ENCODE peak calls at places on chromosomes 11 and 22, in eight cellular contexts. I is cardiac muscle cell, V is heart left ventricle, C is psoas muscle, S is HL-60, U is fibroblast of pulmonary artery, R is WTC11, E is GM20000. D is an unnamed sample.

GRCh38 chr11:6646631-6647281 is 8.9 kb downstream of the DCHS1 start:
- DNase-seq in I (no peak), V (peak; percentile 79), C (no peak), S (peak; percentile 75), U (peak; percentile 44), R (no peak), E (peak; percentile 81), D (peak; percentile 69)

GRCh38 chr11:34890812-34891211 is 25.4 kb downstream of the APIP start:
- DNase-seq in I (peak; percentile 52), V (no peak), C (no peak), S (no peak), U (peak; percentile 71), R (no peak), E (peak; percentile 19), D (peak; percentile 16)

GRCh38 chr11:25943031-25943430 is 388.9 kb upstream of the ANO3 start:
- DNase-seq in I (no peak), V (no peak), C (no peak), S (no peak), U (no peak), R (no peak), E (no peak), D (no peak)

GRCh38 chr11:94814238-94814976 is 46.3 kb downstream of the AMOTL1 start:
- DNase-seq in I (no peak), V (no peak), C (no peak), S (no peak), U (no peak), R (no peak), E (no peak), D (no peak)

GRCh38 chr22:24225951-24226350 is 18.9 kb downstream of the GGT5 start:
- DNase-seq in I (no peak), V (no peak), C (no peak), S (no peak), U (no peak), R (no peak), E (no peak), D (no peak)

GRCh38 chr11:18368236-18368635 is 26.1 kb upstream of the LDHA start:
- DNase-seq in I (no peak), V (no peak), C (no peak), S (no peak), U (peak; percentile 46), R (no peak), E (no peak), D (no peak)

GRCh38 chr11:13940611-13941256 is 21.8 kb upstream of the SPON1 start:
- DNase-seq in I (no peak), V (no peak), C (no peak), S (no peak), U (no peak), R (no peak), E (no peak), D (no peak)

GRCh38 chr11:69161117-69161407 is 5.3 kb downstream of the SMIM38 start:
- DNase-seq in I (no peak), V (no peak), C (no peak), S (no peak), U (no peak), R (no peak), E (no peak), D (no peak)

GRCh38 chr11:70522613-70523311 is 124.4 kb downstream of the CTTN start:
- DNase-seq in I (no peak), V (peak; percentile 34), C (peak; percentile 19), S (no peak), U (no peak), R (no peak), E (no peak), D (no peak)

GRCh38 chr11:2298795-2299747 is 2.6 kb downstream of the C11orf21 start:
- DNase-seq in I (peak; percentile 71), V (peak; percentile 62), C (peak; percentile 44), S (no peak), U (no peak), R (peak; percentile 72), E (no peak), D (peak; percentile 57)

GRCh38 chr22:23207786-23208325 is 27.5 kb downstream of the BCR start:
- DNase-seq in I (no peak), V (no peak), C (no peak), S (no peak), U (no peak), R (no peak), E (no peak), D (no peak)

GRCh38 chr11:74366576-74366975 is 31.7 kb downstream of the PGM2L1 start:
- DNase-seq in I (peak; percentile 3), V (no peak), C (no peak), S (no peak), U (peak; percentile 90), R (no peak), E (no peak), D (no peak)

GRCh38 chr22:20315337-20316216 is 4.3 kb downstream of the DGCR6L start:
- DNase-seq in I (no peak), V (peak; percentile 62), C (no peak), S (no peak), U (no peak), R (no peak), E (no peak), D (no peak)

GRCh38 chr11:126280595-126280994 is 2.3 kb upstream of the TIRAP start:
- DNase-seq in I (no peak), V (no peak), C (no peak), S (peak; percentile 65), U (no peak), R (no peak), E (no peak), D (no peak)

GRCh38 chr22:26174280-26174679 is 5.0 kb downstream of the SEZ6L start:
- DNase-seq in I (peak; percentile 20), V (no peak), C (no peak), S (no peak), U (no peak), R (peak; percentile 74), E (no peak), D (no peak)
- TF ChIP-seq CTCF in I (no peak), V (no peak), C (no peak), S (no peak), U (no peak), R (peak; percentile 22), E (no peak), D (no peak)

GRCh38 chr11:63023851-63024648 is 8.4 kb upstream of the SLC22A8 start:
- DNase-seq in I (peak; percentile 87), V (peak; percentile 91), C (peak; percentile 91), S (peak; percentile 67), U (peak; percentile 76), R (peak; percentile 91), E (peak; percentile 81), D (peak; percentile 85)

GRCh38 chr11:63019506-63019905 is 3.9 kb upstream of the SLC22A8 start:
- DNase-seq in I (peak; percentile 41), V (no peak), C (no peak), S (no peak), U (no peak), R (no peak), E (no peak), D (no peak)

GRCh38 chr11:63022422-63022821 is 6.8 kb upstream of the SLC22A8 start:
- DNase-seq in I (no peak), V (no peak), C (no peak), S (no peak), U (no peak), R (no peak), E (no peak), D (no peak)

GRCh38 chr11:63023415-63023814 is 7.8 kb upstream of the SLC22A8 start:
- DNase-seq in I (no peak), V (no peak), C (no peak), S (no peak), U (no peak), R (no peak), E (no peak), D (no peak)

DNA sequence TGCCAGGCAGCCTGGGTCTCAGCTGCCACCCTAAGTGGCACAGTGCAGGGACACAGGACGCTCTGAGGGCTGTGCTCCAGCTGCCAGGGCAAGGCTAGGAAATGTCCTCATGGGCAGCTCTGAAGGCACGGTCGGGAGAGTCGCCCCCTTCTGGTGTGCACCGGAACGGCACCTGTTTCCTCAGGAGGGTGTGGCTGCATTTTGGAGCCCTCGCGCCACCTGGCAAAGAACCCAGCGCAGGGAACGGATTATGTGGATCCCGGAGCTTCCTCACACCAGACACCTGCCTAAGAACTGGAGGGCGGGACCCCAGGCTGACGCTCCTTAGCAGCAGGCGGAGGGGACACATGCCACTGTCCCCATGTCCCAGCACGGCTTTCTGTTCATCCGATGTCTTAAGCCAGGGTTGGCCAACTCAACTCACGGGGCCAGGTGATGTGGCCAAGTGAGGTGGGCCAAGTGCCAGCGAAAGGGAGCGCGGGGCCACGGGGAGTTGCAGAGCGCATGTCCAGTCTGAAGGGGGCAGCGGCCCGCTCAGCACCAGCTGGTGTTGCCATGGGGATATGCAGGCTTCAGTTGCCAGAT is 5.1 kb upstream of the SLC22A8 start:
- DNase-seq in I (no peak), V (no peak), C (no peak), S (no peak), U (no peak), R (peak; percentile 85), E (no peak), D (no peak)
- TF ChIP-seq CTCF in I (peak; percentile 48), V (no peak), C (no peak), S (peak; percentile 20), U (peak; percentile 38), R (peak; percentile 90), E (peak; percentile 53), D (peak; percentile 57)

GRCh38 chr11:8266246-8267241 is 2.9 kb upstream of the LMO1 start:
- DNase-seq in I (no peak), V (no peak), C (no peak), S (no peak), U (no peak), R (no peak), E (no peak), D (no peak)

GRCh38 chr11:8267831-8268529 is 4.3 kb upstream of the LMO1 start:
- DNase-seq in I (peak; percentile 35), V (no peak), C (no peak), S (no peak), U (no peak), R (peak; percentile 43), E (peak; percentile 67), D (no peak)

GRCh38 chr11:8267280-8267679 is 3.6 kb upstream of the LMO1 start:
- DNase-seq in I (no peak), V (no peak), C (no peak), S (no peak), U (no peak), R (no peak), E (no peak), D (no peak)

GRCh38 chr11:8263769-8264410 is at the start of gene LMO1:
- DNase-seq in I (peak; percentile 94), V (peak; percentile 87), C (peak; percentile 90), S (peak; percentile 39), U (peak; percentile 71), R (peak; percentile 91), E (peak; percentile 94), D (peak; percentile 93)

GRCh38 chr11:8265681-8266241 is 2.1 kb upstream of the LMO1 start:
- DNase-seq in I (peak; percentile 30), V (no peak), C (no peak), S (no peak), U (no peak), R (peak; percentile 44), E (no peak), D (no peak)
- TF ChIP-seq CTCF in I (peak; percentile 26), V (no peak), C (no peak), S (no peak), U (peak; percentile 10), R (peak; percentile 18), E (no peak), D (no peak)

GRCh38 chr11:88378422-88379066 is 41.0 kb upstream of the CTSC start:
- DNase-seq in I (no peak), V (no peak), C (no peak), S (no peak), U (no peak), R (no peak), E (no peak), D (no peak)
- TF ChIP-seq CTCF in I (no peak), V (no peak), C (no peak), S (no peak), U (no peak), R (no peak), E (no peak), D (no peak)

D was measured in GM13977.